ENCODE peak calls at places on chromosome 10, in eight cellular contexts. One of them, this sample, is unnamed. For H3K9me2, the result is how much of the 10 kb centered on the place peaks cover.

GRCh38 chr10:43294241-43294658 is 27.4 kb upstream of the RASGEF1A start:
- DNase-seq in Karpas-422: no peak
- DNase-seq in GM23248: no peak
- DNase-seq in OCI-LY7: no peak
- DNase-seq in PC-9: no peak
- DNase-seq in PC-3: no peak
- DNase-seq in GM23338: no peak
- DNase-seq in HCT116: no peak
- DNase-seq in this sample: no peak

GRCh38 chr10:79112898-79113431 is 44.2 kb downstream of the ZMIZ1 start:
- DNase-seq in Karpas-422: no peak
- DNase-seq in GM23248: peak
- DNase-seq in OCI-LY7: no peak
- DNase-seq in PC-9: no peak
- DNase-seq in PC-3: peak
- DNase-seq in GM23338: no peak
- DNase-seq in HCT116: no peak
- DNase-seq in this sample: peak

GRCh38 chr10:34280599-34281374 is 534.3 kb downstream of the PARD3 start:
- DNase-seq in Karpas-422: no peak
- DNase-seq in GM23248: peak
- DNase-seq in OCI-LY7: no peak
- DNase-seq in PC-9: peak
- DNase-seq in PC-3: peak
- DNase-seq in GM23338: peak
- DNase-seq in HCT116: no peak
- DNase-seq in this sample: peak

GRCh38 chr10:21203473-21204107 is 306.5 kb upstream of the NEBL start:
- DNase-seq in Karpas-422: no peak
- DNase-seq in GM23248: no peak
- DNase-seq in OCI-LY7: no peak
- DNase-seq in PC-9: no peak
- DNase-seq in PC-3: no peak
- DNase-seq in GM23338: no peak
- DNase-seq in HCT116: no peak
- DNase-seq in this sample: no peak

GRCh38 chr10:87691515-87692070 is 31.9 kb downstream of the PAPSS2 start:
- DNase-seq in Karpas-422: no peak
- DNase-seq in GM23248: no peak
- DNase-seq in OCI-LY7: no peak
- DNase-seq in PC-9: peak
- DNase-seq in PC-3: peak
- DNase-seq in GM23338: no peak
- DNase-seq in HCT116: no peak
- DNase-seq in this sample: no peak

GRCh38 chr10:10500941-10501340 is 516.7 kb upstream of the CELF2 start:
- DNase-seq in Karpas-422: no peak
- DNase-seq in GM23248: peak
- DNase-seq in OCI-LY7: no peak
- DNase-seq in PC-9: no peak
- DNase-seq in PC-3: no peak
- DNase-seq in GM23338: no peak
- DNase-seq in HCT116: no peak
- DNase-seq in this sample: no peak

GRCh38 chr10:50472914-50473313 is 150.8 kb downstream of the SGMS1 start:
- DNase-seq in Karpas-422: no peak
- DNase-seq in GM23248: no peak
- DNase-seq in OCI-LY7: no peak
- DNase-seq in PC-9: no peak
- DNase-seq in PC-3: no peak
- DNase-seq in GM23338: no peak
- DNase-seq in HCT116: no peak
- DNase-seq in this sample: no peak

GRCh38 chr10:62081322-62081945 is 179.9 kb downstream of the ARID5B start:
- DNase-seq in Karpas-422: peak
- DNase-seq in GM23248: peak
- DNase-seq in OCI-LY7: peak
- DNase-seq in PC-9: no peak
- DNase-seq in PC-3: peak
- DNase-seq in GM23338: no peak
- DNase-seq in HCT116: no peak
- DNase-seq in this sample: no peak

GRCh38 chr10:124998624-124999291 is 56.8 kb downstream of the ZRANB1 start:
- DNase-seq in Karpas-422: no peak
- DNase-seq in GM23248: no peak
- DNase-seq in OCI-LY7: no peak
- DNase-seq in PC-9: no peak
- DNase-seq in PC-3: no peak
- DNase-seq in GM23338: no peak
- DNase-seq in HCT116: no peak
- DNase-seq in this sample: no peak

GRCh38 chr10:87538092-87538795 is 33.6 kb downstream of the MINPP1 start:
- DNase-seq in Karpas-422: no peak
- DNase-seq in GM23248: peak
- DNase-seq in OCI-LY7: no peak
- DNase-seq in PC-9: no peak
- DNase-seq in PC-3: no peak
- DNase-seq in GM23338: peak
- DNase-seq in HCT116: no peak
- DNase-seq in this sample: no peak

GRCh38 chr10:51369903-51370302 is 295.6 kb downstream of the PRKG1 start:
- DNase-seq in Karpas-422: no peak
- DNase-seq in GM23248: peak
- DNase-seq in OCI-LY7: no peak
- DNase-seq in PC-9: no peak
- DNase-seq in PC-3: peak
- DNase-seq in GM23338: peak
- DNase-seq in HCT116: no peak
- DNase-seq in this sample: no peak

GRCh38 chr10:60646966-60647796 is 131.1 kb upstream of the CDK1 start:
- DNase-seq in Karpas-422: peak
- DNase-seq in GM23248: peak
- DNase-seq in OCI-LY7: peak
- DNase-seq in PC-9: peak
- DNase-seq in PC-3: peak
- DNase-seq in GM23338: peak
- DNase-seq in HCT116: peak
- DNase-seq in this sample: peak

GRCh38 chr10:110780704-110781103 is 91.0 kb upstream of the PDCD4 start:
- DNase-seq in Karpas-422: no peak
- DNase-seq in GM23248: no peak
- DNase-seq in OCI-LY7: no peak
- DNase-seq in PC-9: no peak
- DNase-seq in PC-3: no peak
- DNase-seq in GM23338: no peak
- DNase-seq in HCT116: no peak
- DNase-seq in this sample: no peak

GRCh38 chr10:103491729-103492364 is 1.7 kb upstream of the NEURL1 start:
- DNase-seq in Karpas-422: no peak
- DNase-seq in GM23248: peak
- DNase-seq in OCI-LY7: no peak
- DNase-seq in PC-9: peak
- DNase-seq in PC-3: peak
- DNase-seq in GM23338: no peak
- DNase-seq in HCT116: peak
- DNase-seq in this sample: peak

GRCh38 chr10:52019078-52019644 is 294.9 kb upstream of the DKK1 start:
- DNase-seq in Karpas-422: no peak
- DNase-seq in GM23248: no peak
- DNase-seq in OCI-LY7: no peak
- DNase-seq in PC-9: no peak
- DNase-seq in PC-3: no peak
- DNase-seq in GM23338: peak
- DNase-seq in HCT116: no peak
- DNase-seq in this sample: no peak

GRCh38 chr10:102327641-102328040 is 67.9 kb upstream of the NFKB2 start:
- DNase-seq in Karpas-422: no peak
- DNase-seq in GM23248: no peak
- DNase-seq in OCI-LY7: no peak
- DNase-seq in PC-9: no peak
- DNase-seq in PC-3: no peak
- DNase-seq in GM23338: no peak
- DNase-seq in HCT116: no peak
- DNase-seq in this sample: no peak

GRCh38 chr10:33193867-33194521 is 140.5 kb downstream of the NRP1 start:
- DNase-seq in Karpas-422: no peak
- DNase-seq in GM23248: peak
- DNase-seq in OCI-LY7: no peak
- DNase-seq in PC-9: no peak
- DNase-seq in PC-3: peak
- DNase-seq in GM23338: no peak
- DNase-seq in HCT116: no peak
- DNase-seq in this sample: peak

GRCh38 chr10:102627446-102628293 is 16.6 kb upstream of the TRIM8 start:
- DNase-seq in Karpas-422: no peak
- DNase-seq in GM23248: peak
- DNase-seq in OCI-LY7: no peak
- DNase-seq in PC-9: no peak
- DNase-seq in PC-3: peak
- DNase-seq in GM23338: peak
- DNase-seq in HCT116: no peak
- DNase-seq in this sample: peak

GRCh38 chr10:21057989-21058388 is 160.9 kb upstream of the NEBL start:
- DNase-seq in Karpas-422: no peak
- DNase-seq in GM23248: no peak
- DNase-seq in OCI-LY7: no peak
- DNase-seq in PC-9: no peak
- DNase-seq in PC-3: no peak
- DNase-seq in GM23338: peak
- DNase-seq in HCT116: no peak
- DNase-seq in this sample: no peak

DNA sequence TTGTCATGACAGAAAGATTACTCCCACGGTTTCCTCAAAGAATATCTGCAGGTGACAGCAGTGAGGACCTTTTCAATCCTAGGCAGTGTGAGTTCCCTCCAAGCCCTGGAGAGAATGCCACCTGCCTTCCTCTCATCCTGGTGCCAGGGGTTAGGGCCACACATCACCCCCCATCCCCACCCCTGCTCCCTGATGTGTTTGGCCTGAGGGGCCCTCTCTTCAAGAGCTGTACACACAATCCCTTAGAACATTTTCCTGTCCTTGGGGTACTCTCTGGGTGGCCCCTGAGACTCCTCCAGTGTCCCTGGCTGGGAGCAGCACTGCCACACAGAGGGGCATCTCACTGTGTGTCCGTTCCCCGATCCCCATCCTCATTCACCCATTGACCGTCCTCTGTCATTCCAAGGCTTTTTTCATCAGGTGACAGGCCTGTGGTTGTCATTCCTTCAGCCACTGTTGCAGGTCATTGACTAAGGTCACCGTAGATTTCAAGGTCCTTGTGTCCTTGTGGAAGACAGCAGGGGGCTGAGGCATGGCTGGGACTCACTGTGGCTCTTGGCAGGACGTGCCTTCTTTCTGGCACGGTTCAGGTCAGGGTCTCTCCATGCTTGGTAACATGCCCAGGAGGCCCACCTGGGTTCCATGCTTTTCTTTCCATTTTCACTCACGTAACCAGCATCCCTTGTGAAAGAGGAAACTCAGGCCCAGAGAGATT is 26.9 kb upstream of the BTBD16 start:
- DNase-seq in Karpas-422: no peak
- DNase-seq in GM23248: no peak
- DNase-seq in OCI-LY7: no peak
- DNase-seq in PC-9: no peak
- DNase-seq in PC-3: no peak
- DNase-seq in GM23338: no peak
- DNase-seq in HCT116: no peak
- DNase-seq in this sample: no peak
- H3K4me2 ChIP-seq in Karpas-422: no peak
- H3K4me2 ChIP-seq in GM23248: no peak
- H3K4me2 ChIP-seq in OCI-LY7: no peak
- H3K4me2 ChIP-seq in PC-9: no peak
- H3K4me2 ChIP-seq in PC-3: no peak
- H3K4me2 ChIP-seq in GM23338: no peak
- H3K4me2 ChIP-seq in HCT116: no peak
- H3K4me2 ChIP-seq in this sample: no peak

GRCh38 chr10:72616716-72617115 is 9.2 kb downstream of the MICU1 start:
- DNase-seq in Karpas-422: no peak
- DNase-seq in GM23248: no peak
- DNase-seq in OCI-LY7: no peak
- DNase-seq in PC-9: no peak
- DNase-seq in PC-3: no peak
- DNase-seq in GM23338: no peak
- DNase-seq in HCT116: no peak
- DNase-seq in this sample: no peak

GRCh38 chr10:72615985-72616384 is 9.9 kb downstream of the MICU1 start:
- DNase-seq in Karpas-422: no peak
- DNase-seq in GM23248: peak
- DNase-seq in OCI-LY7: no peak
- DNase-seq in PC-9: no peak
- DNase-seq in PC-3: no peak
- DNase-seq in GM23338: no peak
- DNase-seq in HCT116: no peak
- DNase-seq in this sample: no peak

GRCh38 chr10:72611783-72612182 is 14.1 kb downstream of the MICU1 start:
- DNase-seq in Karpas-422: no peak
- DNase-seq in GM23248: no peak
- DNase-seq in OCI-LY7: no peak
- DNase-seq in PC-9: no peak
- DNase-seq in PC-3: no peak
- DNase-seq in GM23338: no peak
- DNase-seq in HCT116: no peak
- DNase-seq in this sample: no peak

GRCh38 chr10:72612203-72612826 is 13.6 kb downstream of the MICU1 start:
- DNase-seq in Karpas-422: no peak
- DNase-seq in GM23248: peak
- DNase-seq in OCI-LY7: no peak
- DNase-seq in PC-9: no peak
- DNase-seq in PC-3: peak
- DNase-seq in GM23338: no peak
- DNase-seq in HCT116: no peak
- DNase-seq in this sample: no peak
- H3K4me3 ChIP-seq in Karpas-422: peak
- H3K4me3 ChIP-seq in GM23248: no peak
- H3K4me3 ChIP-seq in OCI-LY7: no peak
- H3K4me3 ChIP-seq in PC-9: no peak
- H3K4me3 ChIP-seq in PC-3: no peak
- H3K4me3 ChIP-seq in GM23338: no peak
- H3K4me3 ChIP-seq in HCT116: no peak
- H3K4me3 ChIP-seq in this sample: no peak

GRCh38 chr10:63780075-63780474 is 258.9 kb downstream of the REEP3 start:
- DNase-seq in Karpas-422: no peak
- DNase-seq in GM23248: no peak
- DNase-seq in OCI-LY7: no peak
- DNase-seq in PC-9: no peak
- DNase-seq in PC-3: no peak
- DNase-seq in GM23338: no peak
- DNase-seq in HCT116: no peak
- DNase-seq in this sample: no peak
- H3K9me2 ChIP-seq in Karpas-422: under half
- H3K9me2 ChIP-seq in GM23248: under half
- H3K9me2 ChIP-seq in OCI-LY7: under half
- H3K9me2 ChIP-seq in PC-9: under half
- H3K9me2 ChIP-seq in PC-3: under half
- H3K9me2 ChIP-seq in GM23338: under half
- H3K9me2 ChIP-seq in HCT116: under half
- H3K9me2 ChIP-seq in this sample: under half

DNA sequence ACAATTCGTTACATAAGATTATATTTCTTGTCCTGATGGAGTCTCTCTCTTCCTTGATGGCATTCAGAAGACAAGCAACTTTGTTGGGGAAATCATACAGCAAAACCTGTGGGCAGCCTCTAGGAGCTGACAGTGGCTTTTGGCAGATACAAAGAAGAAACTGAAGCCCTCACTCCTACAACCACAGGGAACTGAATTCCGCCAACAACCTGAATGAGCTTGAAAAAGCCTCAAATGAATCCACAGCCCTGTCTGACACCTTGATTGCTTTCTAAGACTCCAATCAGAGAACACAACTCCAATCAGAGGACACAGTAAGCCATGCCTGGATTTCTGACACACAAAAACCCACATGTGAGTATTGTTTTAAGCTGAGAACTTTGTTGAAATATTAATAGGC is 576.8 kb upstream of the LRRTM3 start:
- DNase-seq in Karpas-422: no peak
- DNase-seq in GM23248: no peak
- DNase-seq in OCI-LY7: no peak
- DNase-seq in PC-9: no peak
- DNase-seq in PC-3: no peak
- DNase-seq in GM23338: peak
- DNase-seq in HCT116: no peak
- DNase-seq in this sample: no peak
- H3K4me2 ChIP-seq in Karpas-422: no peak
- H3K4me2 ChIP-seq in GM23248: no peak
- H3K4me2 ChIP-seq in OCI-LY7: no peak
- H3K4me2 ChIP-seq in PC-9: no peak
- H3K4me2 ChIP-seq in PC-3: peak
- H3K4me2 ChIP-seq in GM23338: no peak
- H3K4me2 ChIP-seq in HCT116: no peak
- H3K4me2 ChIP-seq in this sample: no peak